ENCODE peak calls at places on chromosomes 1 and 21, in four cellular contexts. One of them, this sample, is unnamed.

GRCh38 chr1:182841368-182841988 is 2.3 kb downstream of the DHX9 start:
- DNase-seq in RCC 7860: peak
- DNase-seq in activated CD8-positive, alpha-beta memory T cell treated with anti-CD3 and anti-CD28 coated beads for 24 hours: no peak
- DNase-seq in activated T-cell treated with anti-CD3 and anti-CD28 coated beads for 1 hour: no peak
- DNase-seq in this sample: peak

GRCh38 chr1:205519541-205520131 is 15.2 kb downstream of the CDK18 start:
- DNase-seq in activated CD8-positive, alpha-beta memory T cell treated with anti-CD3 and anti-CD28 coated beads for 24 hours: no peak
- DNase-seq in activated T-cell treated with anti-CD3 and anti-CD28 coated beads for 1 hour: no peak
- DNase-seq in RCC 7860: no peak
- DNase-seq in this sample: no peak

GRCh38 chr1:55402676-55403464 is 187.7 kb upstream of the USP24 start:
- DNase-seq in RCC 7860: no peak
- DNase-seq in activated CD8-positive, alpha-beta memory T cell treated with anti-CD3 and anti-CD28 coated beads for 24 hours: no peak
- DNase-seq in activated T-cell treated with anti-CD3 and anti-CD28 coated beads for 1 hour: no peak
- DNase-seq in this sample: no peak

GRCh38 chr1:59570524-59570923 is 244.2 kb upstream of the HOOK1 start:
- DNase-seq in RCC 7860: no peak
- DNase-seq in activated CD8-positive, alpha-beta memory T cell treated with anti-CD3 and anti-CD28 coated beads for 24 hours: no peak
- DNase-seq in activated T-cell treated with anti-CD3 and anti-CD28 coated beads for 1 hour: no peak
- DNase-seq in this sample: no peak

GRCh38 chr1:225863167-225863566 is 19.0 kb downstream of the TMEM63A start:
- DNase-seq in activated CD8-positive, alpha-beta memory T cell treated with anti-CD3 and anti-CD28 coated beads for 24 hours: no peak
- DNase-seq in activated T-cell treated with anti-CD3 and anti-CD28 coated beads for 1 hour: no peak
- DNase-seq in RCC 7860: no peak
- DNase-seq in this sample: no peak

GRCh38 chr1:32474954-32475353 is 10.1 kb downstream of the ZBTB8B start:
- DNase-seq in activated CD8-positive, alpha-beta memory T cell treated with anti-CD3 and anti-CD28 coated beads for 24 hours: no peak
- DNase-seq in RCC 7860: no peak
- DNase-seq in activated T-cell treated with anti-CD3 and anti-CD28 coated beads for 1 hour: no peak
- DNase-seq in this sample: no peak

GRCh38 chr21:41562101-41563000 is 54.4 kb upstream of the TMPRSS2 start:
- DNase-seq in RCC 7860: peak
- DNase-seq in activated CD8-positive, alpha-beta memory T cell treated with anti-CD3 and anti-CD28 coated beads for 24 hours: no peak
- DNase-seq in activated T-cell treated with anti-CD3 and anti-CD28 coated beads for 1 hour: no peak
- DNase-seq in this sample: peak

GRCh38 chr1:119141020-119141424 is 569 bp upstream of the WARS2 start:
- DNase-seq in activated T-cell treated with anti-CD3 and anti-CD28 coated beads for 1 hour: no peak
- DNase-seq in activated CD8-positive, alpha-beta memory T cell treated with anti-CD3 and anti-CD28 coated beads for 24 hours: peak
- DNase-seq in RCC 7860: no peak
- DNase-seq in this sample: no peak

GRCh38 chr1:88774151-88774556 is 90.1 kb downstream of the PKN2 start:
- DNase-seq in activated CD8-positive, alpha-beta memory T cell treated with anti-CD3 and anti-CD28 coated beads for 24 hours: no peak
- DNase-seq in RCC 7860: peak
- DNase-seq in activated T-cell treated with anti-CD3 and anti-CD28 coated beads for 1 hour: no peak
- DNase-seq in this sample: peak

GRCh38 chr1:7608628-7609295 is 162.3 kb upstream of the VAMP3 start:
- DNase-seq in activated CD8-positive, alpha-beta memory T cell treated with anti-CD3 and anti-CD28 coated beads for 24 hours: no peak
- DNase-seq in activated T-cell treated with anti-CD3 and anti-CD28 coated beads for 1 hour: no peak
- DNase-seq in RCC 7860: peak
- DNase-seq in this sample: no peak

GRCh38 chr1:8118031-8118451 is 91.9 kb upstream of the ERRFI1 start:
- DNase-seq in RCC 7860: peak
- DNase-seq in activated CD8-positive, alpha-beta memory T cell treated with anti-CD3 and anti-CD28 coated beads for 24 hours: no peak
- DNase-seq in activated T-cell treated with anti-CD3 and anti-CD28 coated beads for 1 hour: no peak
- DNase-seq in this sample: no peak

GRCh38 chr1:240201931-240202330 is 110.2 kb downstream of the FMN2 start:
- DNase-seq in activated T-cell treated with anti-CD3 and anti-CD28 coated beads for 1 hour: no peak
- DNase-seq in RCC 7860: no peak
- DNase-seq in activated CD8-positive, alpha-beta memory T cell treated with anti-CD3 and anti-CD28 coated beads for 24 hours: no peak
- DNase-seq in this sample: no peak

GRCh38 chr1:28927442-28928305 is 13.3 kb downstream of the EPB41 start:
- DNase-seq in activated T-cell treated with anti-CD3 and anti-CD28 coated beads for 1 hour: no peak
- DNase-seq in activated CD8-positive, alpha-beta memory T cell treated with anti-CD3 and anti-CD28 coated beads for 24 hours: no peak
- DNase-seq in RCC 7860: no peak
- DNase-seq in this sample: no peak

GRCh38 chr1:97806996-97807395 is 113.8 kb downstream of the DPYD start:
- DNase-seq in activated T-cell treated with anti-CD3 and anti-CD28 coated beads for 1 hour: no peak
- DNase-seq in RCC 7860: no peak
- DNase-seq in activated CD8-positive, alpha-beta memory T cell treated with anti-CD3 and anti-CD28 coated beads for 24 hours: no peak
- DNase-seq in this sample: no peak

GRCh38 chr1:154403300-154403943 is 1.7 kb upstream of the IL6R start:
- DNase-seq in activated CD8-positive, alpha-beta memory T cell treated with anti-CD3 and anti-CD28 coated beads for 24 hours: no peak
- DNase-seq in activated T-cell treated with anti-CD3 and anti-CD28 coated beads for 1 hour: peak
- DNase-seq in RCC 7860: no peak
- DNase-seq in this sample: no peak

GRCh38 chr1:54404939-54405880 is 984 bp downstream of the SSBP3 start:
- DNase-seq in activated CD8-positive, alpha-beta memory T cell treated with anti-CD3 and anti-CD28 coated beads for 24 hours: no peak
- DNase-seq in RCC 7860: no peak
- DNase-seq in activated T-cell treated with anti-CD3 and anti-CD28 coated beads for 1 hour: no peak
- DNase-seq in this sample: no peak

GRCh38 chr1:69045572-69045971 is 522.1 kb upstream of the LRRC7 start:
- DNase-seq in activated T-cell treated with anti-CD3 and anti-CD28 coated beads for 1 hour: no peak
- DNase-seq in RCC 7860: no peak
- DNase-seq in activated CD8-positive, alpha-beta memory T cell treated with anti-CD3 and anti-CD28 coated beads for 24 hours: no peak
- DNase-seq in this sample: no peak

GRCh38 chr1:115211071-115211745 is 121.9 kb upstream of the TSPAN2 start:
- DNase-seq in activated T-cell treated with anti-CD3 and anti-CD28 coated beads for 1 hour: no peak
- DNase-seq in activated CD8-positive, alpha-beta memory T cell treated with anti-CD3 and anti-CD28 coated beads for 24 hours: no peak
- DNase-seq in RCC 7860: no peak
- DNase-seq in this sample: no peak

GRCh38 chr1:109161836-109162606 is 48.1 kb downstream of the ELAPOR1 start:
- DNase-seq in activated T-cell treated with anti-CD3 and anti-CD28 coated beads for 1 hour: no peak
- DNase-seq in activated CD8-positive, alpha-beta memory T cell treated with anti-CD3 and anti-CD28 coated beads for 24 hours: no peak
- DNase-seq in RCC 7860: peak
- DNase-seq in this sample: no peak

GRCh38 chr1:157519451-157519850 is 32.9 kb downstream of the FCRL5 start:
- DNase-seq in activated CD8-positive, alpha-beta memory T cell treated with anti-CD3 and anti-CD28 coated beads for 24 hours: no peak
- DNase-seq in RCC 7860: no peak
- DNase-seq in activated T-cell treated with anti-CD3 and anti-CD28 coated beads for 1 hour: no peak
- DNase-seq in this sample: no peak

GRCh38 chr1:151905070-151905442 is 4.3 kb downstream of the THEM4 start:
- DNase-seq in activated T-cell treated with anti-CD3 and anti-CD28 coated beads for 1 hour: peak
- DNase-seq in RCC 7860: no peak
- DNase-seq in activated CD8-positive, alpha-beta memory T cell treated with anti-CD3 and anti-CD28 coated beads for 24 hours: peak
- DNase-seq in this sample: no peak

GRCh38 chr1:235999259-235999925 is 65.5 kb downstream of the NID1 start:
- DNase-seq in activated T-cell treated with anti-CD3 and anti-CD28 coated beads for 1 hour: peak
- DNase-seq in activated CD8-positive, alpha-beta memory T cell treated with anti-CD3 and anti-CD28 coated beads for 24 hours: peak
- DNase-seq in RCC 7860: peak
- DNase-seq in this sample: peak

GRCh38 chr1:114540202-114540601 is 29.2 kb upstream of the TRIM33 start:
- DNase-seq in activated CD8-positive, alpha-beta memory T cell treated with anti-CD3 and anti-CD28 coated beads for 24 hours: no peak
- DNase-seq in RCC 7860: no peak
- DNase-seq in activated T-cell treated with anti-CD3 and anti-CD28 coated beads for 1 hour: no peak
- DNase-seq in this sample: no peak

GRCh38 chr1:66725885-66726665 is 26.2 kb upstream of the DYNLT5 start:
- DNase-seq in activated T-cell treated with anti-CD3 and anti-CD28 coated beads for 1 hour: peak
- DNase-seq in activated CD8-positive, alpha-beta memory T cell treated with anti-CD3 and anti-CD28 coated beads for 24 hours: peak
- DNase-seq in RCC 7860: peak
- DNase-seq in this sample: peak

GRCh38 chr1:175377394-175377793 is 184.8 kb upstream of the KIAA0040 start:
- DNase-seq in activated CD8-positive, alpha-beta memory T cell treated with anti-CD3 and anti-CD28 coated beads for 24 hours: no peak
- DNase-seq in activated T-cell treated with anti-CD3 and anti-CD28 coated beads for 1 hour: no peak
- DNase-seq in RCC 7860: no peak
- DNase-seq in this sample: no peak

GRCh38 chr21:16241500-16241963 is 511.8 kb downstream of the USP25 start:
- DNase-seq in activated CD8-positive, alpha-beta memory T cell treated with anti-CD3 and anti-CD28 coated beads for 24 hours: no peak
- DNase-seq in RCC 7860: no peak
- DNase-seq in activated T-cell treated with anti-CD3 and anti-CD28 coated beads for 1 hour: no peak
- DNase-seq in this sample: no peak

GRCh38 chr1:3978928-3979325 is 78.9 kb upstream of the C1orf174 start:
- DNase-seq in RCC 7860: no peak
- DNase-seq in activated T-cell treated with anti-CD3 and anti-CD28 coated beads for 1 hour: no peak
- DNase-seq in activated CD8-positive, alpha-beta memory T cell treated with anti-CD3 and anti-CD28 coated beads for 24 hours: no peak
- DNase-seq in this sample: no peak

GRCh38 chr1:162629077-162629637 is 3.1 kb upstream of the DDR2 start:
- DNase-seq in activated T-cell treated with anti-CD3 and anti-CD28 coated beads for 1 hour: no peak
- DNase-seq in activated CD8-positive, alpha-beta memory T cell treated with anti-CD3 and anti-CD28 coated beads for 24 hours: no peak
- DNase-seq in RCC 7860: no peak
- DNase-seq in this sample: no peak

GRCh38 chr1:33966346-33967141 is 102.7 kb downstream of the HMGB4 start:
- DNase-seq in activated CD8-positive, alpha-beta memory T cell treated with anti-CD3 and anti-CD28 coated beads for 24 hours: no peak
- DNase-seq in activated T-cell treated with anti-CD3 and anti-CD28 coated beads for 1 hour: no peak
- DNase-seq in RCC 7860: no peak
- DNase-seq in this sample: no peak

GRCh38 chr1:22774483-22775182 is 64.0 kb downstream of the EPHB2 start:
- DNase-seq in activated T-cell treated with anti-CD3 and anti-CD28 coated beads for 1 hour: no peak
- DNase-seq in RCC 7860: no peak
- DNase-seq in activated CD8-positive, alpha-beta memory T cell treated with anti-CD3 and anti-CD28 coated beads for 24 hours: no peak
- DNase-seq in this sample: no peak

GRCh38 chr1:31984419-31985347 is 29.0 kb upstream of the KHDRBS1 start:
- DNase-seq in RCC 7860: no peak
- DNase-seq in activated T-cell treated with anti-CD3 and anti-CD28 coated beads for 1 hour: peak
- DNase-seq in activated CD8-positive, alpha-beta memory T cell treated with anti-CD3 and anti-CD28 coated beads for 24 hours: peak
- DNase-seq in this sample: no peak

GRCh38 chr1:64915381-64916274 is 50.7 kb downstream of the JAK1 start:
- DNase-seq in RCC 7860: peak
- DNase-seq in activated T-cell treated with anti-CD3 and anti-CD28 coated beads for 1 hour: no peak
- DNase-seq in activated CD8-positive, alpha-beta memory T cell treated with anti-CD3 and anti-CD28 coated beads for 24 hours: no peak
- DNase-seq in this sample: no peak

GRCh38 chr1:73943270-73943669 is 254.7 kb downstream of the LRRIQ3 start:
- DNase-seq in activated CD8-positive, alpha-beta memory T cell treated with anti-CD3 and anti-CD28 coated beads for 24 hours: no peak
- DNase-seq in activated T-cell treated with anti-CD3 and anti-CD28 coated beads for 1 hour: no peak
- DNase-seq in RCC 7860: peak
- DNase-seq in this sample: peak

GRCh38 chr1:158049867-158050266 is 56.4 kb downstream of the KIRREL1 start:
- DNase-seq in RCC 7860: no peak
- DNase-seq in activated CD8-positive, alpha-beta memory T cell treated with anti-CD3 and anti-CD28 coated beads for 24 hours: no peak
- DNase-seq in activated T-cell treated with anti-CD3 and anti-CD28 coated beads for 1 hour: no peak
- DNase-seq in this sample: no peak

GRCh38 chr1:1781526-1781903 is 3.2 kb upstream of the NADK start:
- DNase-seq in RCC 7860: no peak
- DNase-seq in activated CD8-positive, alpha-beta memory T cell treated with anti-CD3 and anti-CD28 coated beads for 24 hours: peak
- DNase-seq in activated T-cell treated with anti-CD3 and anti-CD28 coated beads for 1 hour: no peak
- DNase-seq in this sample: no peak